ENCODE peak calls at places on chromosomes 11 and 22, in six cellular contexts. A, H, V, M, C and L are unnamed samples.

GRCh38 chr11:68212421-68213134 is 518 bp downstream of the KMT5B start:
- DNase-seq in A (peak; percentile 74), H (peak; percentile 72), V (peak; percentile 27), M (peak; percentile 74), C (peak; percentile 69), L (peak; percentile 77)

GRCh38 chr11:134944986-134945385 is 532.9 kb upstream of the B3GAT1 start:
- DNase-seq in A (no peak), H (no peak), V (no peak), M (no peak), C (no peak), L (no peak)

GRCh38 chr11:32479291-32479690 is 44.0 kb upstream of the WT1 start:
- DNase-seq in A (no peak), H (no peak), V (no peak), M (no peak), C (no peak), L (no peak)

GRCh38 chr11:1126491-1126926 is 31.2 kb upstream of the MUC5AC start:
- DNase-seq in A (no peak), H (peak; percentile 16), V (no peak), M (no peak), C (no peak), L (no peak)

GRCh38 chr11:35911013-35911412 is 32.8 kb upstream of the LDLRAD3 start:
- DNase-seq in A (no peak), H (no peak), V (no peak), M (no peak), C (no peak), L (no peak)

GRCh38 chr11:61764606-61765260 is 12.3 kb downstream of the MYRF start:
- DNase-seq in A (no peak), H (no peak), V (no peak), M (no peak), C (no peak), L (no peak)

GRCh38 chr11:117830674-117831351 is 6.3 kb upstream of the FXYD2 start:
- DNase-seq in A (peak; percentile 6), H (peak; percentile 21), V (no peak), M (no peak), C (no peak), L (no peak)

GRCh38 chr11:72745925-72746550 is 6.2 kb downstream of the ARAP1 start:
- DNase-seq in A (no peak), H (no peak), V (no peak), M (no peak), C (no peak), L (no peak)

GRCh38 chr11:131064373-131064991 is 148.2 kb upstream of the SNX19 start:
- DNase-seq in A (peak; percentile 20), H (peak; percentile 87), V (peak; percentile 52), M (peak; percentile 39), C (peak; percentile 13), L (peak; percentile 37)

GRCh38 chr11:45470151-45471001 is 184.2 kb upstream of the SYT13 start:
- DNase-seq in A (no peak), H (no peak), V (no peak), M (no peak), C (no peak), L (no peak)

GRCh38 chr22:37298748-37299495 is 16.6 kb downstream of the CYTH4 start:
- DNase-seq in A (no peak), H (no peak), V (no peak), M (no peak), C (no peak), L (no peak)

GRCh38 chr22:50507991-50508884 is at the start of gene NCAPH2:
- DNase-seq in A (peak; percentile 95), H (peak; percentile 98), V (peak; percentile 91), M (peak; percentile 94), C (peak; percentile 97), L (peak; percentile 96)

GRCh38 chr22:17108256-17109112 is 12.7 kb downstream of the TMEM121B start:
- DNase-seq in A (no peak), H (no peak), V (no peak), M (no peak), C (no peak), L (no peak)

GRCh38 chr11:47272706-47273105 is 2.8 kb downstream of the MADD start:
- DNase-seq in A (no peak), H (no peak), V (no peak), M (no peak), C (no peak), L (no peak)

GRCh38 chr22:46635756-46636155 is 15.6 kb downstream of the GRAMD4 start:
- DNase-seq in A (no peak), H (peak; percentile 56), V (no peak), M (no peak), C (no peak), L (no peak)

GRCh38 chr11:62081378-62082291 is 42.2 kb upstream of the INCENP start:
- DNase-seq in A (peak; percentile 80), H (peak; percentile 79), V (peak; percentile 31), M (peak; percentile 82), C (peak; percentile 42), L (peak; percentile 86)